ENCODE peak calls at places on chromosomes 4 and X, in six cellular contexts. One of them, this sample, is unnamed.

GRCh38 chr4:142405021-142405991 is 440.8 kb downstream of the INPP4B start:
- DNase-seq in dorsolateral prefrontal cortex: no peak
- DNase-seq in Panc1: no peak
- DNase-seq in left lung: peak
- DNase-seq in epithelial cell of esophagus: peak
- DNase-seq in GM10248: no peak
- DNase-seq in this sample: no peak

GRCh38 chr4:32748498-32748897 is 2028.3 kb downstream of the PCDH7 start:
- DNase-seq in epithelial cell of esophagus: no peak
- DNase-seq in dorsolateral prefrontal cortex: no peak
- DNase-seq in Panc1: no peak
- DNase-seq in left lung: no peak
- DNase-seq in GM10248: no peak
- DNase-seq in this sample: no peak

GRCh38 chrX:40734956-40735317 is 405 bp downstream of the MED14 start:
- DNase-seq in Panc1: no peak
- DNase-seq in epithelial cell of esophagus: peak
- DNase-seq in left lung: peak
- DNase-seq in GM10248: peak
- DNase-seq in dorsolateral prefrontal cortex: no peak
- DNase-seq in this sample: no peak

GRCh38 chrX:132071260-132071659 is 48.2 kb downstream of the STK26 start:
- DNase-seq in GM10248: no peak
- DNase-seq in epithelial cell of esophagus: peak
- DNase-seq in dorsolateral prefrontal cortex: no peak
- DNase-seq in Panc1: no peak
- DNase-seq in left lung: no peak
- DNase-seq in this sample: no peak

GRCh38 chr4:81807927-81808672 is 336.4 kb upstream of the RASGEF1B start:
- DNase-seq in GM10248: no peak
- DNase-seq in epithelial cell of esophagus: peak
- DNase-seq in left lung: peak
- DNase-seq in Panc1: no peak
- DNase-seq in dorsolateral prefrontal cortex: no peak
- DNase-seq in this sample: no peak

GRCh38 chr4:153900426-153900825 is 111.5 kb upstream of the SFRP2 start:
- DNase-seq in epithelial cell of esophagus: no peak
- DNase-seq in dorsolateral prefrontal cortex: no peak
- DNase-seq in left lung: no peak
- DNase-seq in Panc1: no peak
- DNase-seq in GM10248: no peak
- DNase-seq in this sample: no peak

GRCh38 chrX:130523460-130524394 is 121.9 kb downstream of the RBMX2 start:
- DNase-seq in left lung: no peak
- DNase-seq in epithelial cell of esophagus: peak
- DNase-seq in GM10248: no peak
- DNase-seq in dorsolateral prefrontal cortex: peak
- DNase-seq in Panc1: no peak
- DNase-seq in this sample: no peak

GRCh38 chr4:1362521-1362920 is 15.5 kb downstream of the UVSSA start:
- DNase-seq in epithelial cell of esophagus: no peak
- DNase-seq in GM10248: no peak
- DNase-seq in Panc1: no peak
- DNase-seq in dorsolateral prefrontal cortex: no peak
- DNase-seq in left lung: no peak
- DNase-seq in this sample: no peak

GRCh38 chrX:119734897-119735339 is 23.5 kb upstream of the SOWAHD start:
- DNase-seq in dorsolateral prefrontal cortex: peak
- DNase-seq in left lung: peak
- DNase-seq in GM10248: no peak
- DNase-seq in epithelial cell of esophagus: no peak
- DNase-seq in Panc1: no peak
- DNase-seq in this sample: no peak

GRCh38 chrX:104310084-104310483 is 55.4 kb upstream of the ESX1 start:
- DNase-seq in dorsolateral prefrontal cortex: peak
- DNase-seq in left lung: no peak
- DNase-seq in Panc1: peak
- DNase-seq in epithelial cell of esophagus: peak
- DNase-seq in GM10248: no peak
- DNase-seq in this sample: no peak

GRCh38 chrX:65035451-65035779 is 59.2 kb upstream of the ZC4H2 start:
- DNase-seq in dorsolateral prefrontal cortex: peak
- DNase-seq in left lung: no peak
- DNase-seq in Panc1: no peak
- DNase-seq in GM10248: peak
- DNase-seq in epithelial cell of esophagus: no peak
- DNase-seq in this sample: no peak

GRCh38 chr4:99712530-99712929 is 54.9 kb upstream of the C4orf54 start:
- DNase-seq in dorsolateral prefrontal cortex: no peak
- DNase-seq in epithelial cell of esophagus: no peak
- DNase-seq in Panc1: no peak
- DNase-seq in left lung: no peak
- DNase-seq in GM10248: no peak
- DNase-seq in this sample: no peak

GRCh38 chrX:53188763-53189162 is 36.2 kb downstream of the KDM5C start:
- DNase-seq in dorsolateral prefrontal cortex: no peak
- DNase-seq in epithelial cell of esophagus: peak
- DNase-seq in GM10248: no peak
- DNase-seq in Panc1: no peak
- DNase-seq in left lung: no peak
- DNase-seq in this sample: no peak

GRCh38 chr4:243407-243806 is 61.9 kb downstream of the ZNF732 start:
- DNase-seq in dorsolateral prefrontal cortex: no peak
- DNase-seq in epithelial cell of esophagus: no peak
- DNase-seq in GM10248: no peak
- DNase-seq in left lung: no peak
- DNase-seq in Panc1: no peak
- DNase-seq in this sample: no peak

GRCh38 chrX:45309801-45310200 is 109.1 kb upstream of the DIPK2B start:
- DNase-seq in epithelial cell of esophagus: no peak
- DNase-seq in left lung: no peak
- DNase-seq in dorsolateral prefrontal cortex: no peak
- DNase-seq in Panc1: no peak
- DNase-seq in GM10248: no peak
- DNase-seq in this sample: no peak

GRCh38 chr4:140046573-140046972 is 107.4 kb downstream of the MAML3 start:
- DNase-seq in left lung: no peak
- DNase-seq in Panc1: no peak
- DNase-seq in epithelial cell of esophagus: no peak
- DNase-seq in dorsolateral prefrontal cortex: no peak
- DNase-seq in GM10248: no peak
- DNase-seq in this sample: no peak

GRCh38 chr4:15765910-15766703 is 12.0 kb upstream of the CD38 start:
- DNase-seq in left lung: no peak
- DNase-seq in Panc1: no peak
- DNase-seq in GM10248: no peak
- DNase-seq in epithelial cell of esophagus: no peak
- DNase-seq in dorsolateral prefrontal cortex: no peak
- DNase-seq in this sample: no peak

GRCh38 chr4:5126857-5127256 is 75.6 kb downstream of the STK32B start:
- DNase-seq in Panc1: no peak
- DNase-seq in GM10248: no peak
- DNase-seq in dorsolateral prefrontal cortex: no peak
- DNase-seq in epithelial cell of esophagus: no peak
- DNase-seq in left lung: no peak
- DNase-seq in this sample: no peak

GRCh38 chr4:5122114-5122513 is 70.8 kb downstream of the STK32B start:
- DNase-seq in left lung: no peak
- DNase-seq in dorsolateral prefrontal cortex: no peak
- DNase-seq in epithelial cell of esophagus: no peak
- DNase-seq in GM10248: no peak
- DNase-seq in Panc1: no peak
- DNase-seq in this sample: no peak

GRCh38 chr4:5127556-5127955 is 76.3 kb downstream of the STK32B start:
- DNase-seq in epithelial cell of esophagus: no peak
- DNase-seq in Panc1: no peak
- DNase-seq in left lung: no peak
- DNase-seq in GM10248: no peak
- DNase-seq in dorsolateral prefrontal cortex: no peak
- DNase-seq in this sample: no peak

GRCh38 chr4:5125326-5125725 is 74.0 kb downstream of the STK32B start:
- DNase-seq in Panc1: no peak
- DNase-seq in epithelial cell of esophagus: no peak
- DNase-seq in dorsolateral prefrontal cortex: no peak
- DNase-seq in GM10248: no peak
- DNase-seq in left lung: no peak
- DNase-seq in this sample: no peak

GRCh38 chr4:5124876-5125275 is 73.6 kb downstream of the STK32B start:
- DNase-seq in GM10248: no peak
- DNase-seq in dorsolateral prefrontal cortex: no peak
- DNase-seq in left lung: no peak
- DNase-seq in epithelial cell of esophagus: no peak
- DNase-seq in Panc1: no peak
- DNase-seq in this sample: no peak
- TF ChIP-seq CTCF in GM10248: no peak
- TF ChIP-seq CTCF in dorsolateral prefrontal cortex: no peak
- TF ChIP-seq CTCF in left lung: no peak
- TF ChIP-seq CTCF in epithelial cell of esophagus: no peak
- TF ChIP-seq CTCF in Panc1: no peak
- TF ChIP-seq CTCF in this sample: no peak

GRCh38 chr4:24094726-24095125 is 204.9 kb upstream of the PPARGC1A start:
- DNase-seq in GM10248: no peak
- DNase-seq in left lung: no peak
- DNase-seq in epithelial cell of esophagus: no peak
- DNase-seq in Panc1: no peak
- DNase-seq in dorsolateral prefrontal cortex: no peak
- DNase-seq in this sample: no peak
- TF ChIP-seq CTCF in GM10248: no peak
- TF ChIP-seq CTCF in left lung: no peak
- TF ChIP-seq CTCF in epithelial cell of esophagus: no peak
- TF ChIP-seq CTCF in Panc1: no peak
- TF ChIP-seq CTCF in dorsolateral prefrontal cortex: no peak
- TF ChIP-seq CTCF in this sample: no peak

GRCh38 chr4:57044996-57045395 is 65.2 kb downstream of the IGFBP7 start:
- DNase-seq in GM10248: no peak
- DNase-seq in left lung: no peak
- DNase-seq in epithelial cell of esophagus: no peak
- DNase-seq in Panc1: no peak
- DNase-seq in dorsolateral prefrontal cortex: no peak
- DNase-seq in this sample: no peak
- TF ChIP-seq CTCF in GM10248: no peak
- TF ChIP-seq CTCF in left lung: no peak
- TF ChIP-seq CTCF in epithelial cell of esophagus: no peak
- TF ChIP-seq CTCF in Panc1: no peak
- TF ChIP-seq CTCF in dorsolateral prefrontal cortex: no peak
- TF ChIP-seq CTCF in this sample: no peak

DNA sequence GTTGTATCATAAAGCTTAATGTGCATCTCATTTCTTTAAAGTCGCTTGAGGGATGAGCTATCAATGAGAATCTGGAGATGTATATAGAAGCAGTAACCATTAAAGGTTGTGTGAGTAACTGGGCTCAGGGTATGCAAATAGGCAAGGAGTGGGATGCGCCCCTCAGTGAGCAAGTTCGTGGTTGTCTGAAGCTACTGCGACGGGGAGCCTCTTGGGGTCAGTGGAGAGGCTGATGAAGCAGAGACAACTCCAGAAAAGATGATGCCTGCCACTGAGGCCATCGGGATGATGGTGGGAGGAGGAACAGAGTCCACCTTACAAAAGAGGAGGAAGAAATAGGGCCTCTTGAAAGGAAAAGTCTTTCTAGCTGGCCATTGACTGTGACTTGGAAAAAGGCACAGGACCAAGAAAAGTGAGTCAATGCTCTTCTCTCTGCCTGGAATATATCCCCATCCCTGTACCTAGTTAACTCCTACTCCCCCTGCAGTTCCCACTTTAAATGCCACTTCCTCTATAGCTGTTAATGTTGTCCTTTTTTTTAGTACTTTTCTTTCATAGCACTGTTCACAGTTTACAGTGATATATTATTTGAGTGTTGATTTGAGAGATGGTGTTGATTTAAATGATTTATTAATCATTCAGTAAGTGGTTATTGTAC is 51.4 kb upstream of the LSM6 start:
- DNase-seq in left lung: no peak
- DNase-seq in dorsolateral prefrontal cortex: no peak
- DNase-seq in Panc1: no peak
- DNase-seq in GM10248: peak
- DNase-seq in epithelial cell of esophagus: no peak
- DNase-seq in this sample: no peak
- TF ChIP-seq CTCF in left lung: no peak
- TF ChIP-seq CTCF in dorsolateral prefrontal cortex: no peak
- TF ChIP-seq CTCF in Panc1: no peak
- TF ChIP-seq CTCF in GM10248: peak
- TF ChIP-seq CTCF in epithelial cell of esophagus: no peak
- TF ChIP-seq CTCF in this sample: no peak

DNA sequence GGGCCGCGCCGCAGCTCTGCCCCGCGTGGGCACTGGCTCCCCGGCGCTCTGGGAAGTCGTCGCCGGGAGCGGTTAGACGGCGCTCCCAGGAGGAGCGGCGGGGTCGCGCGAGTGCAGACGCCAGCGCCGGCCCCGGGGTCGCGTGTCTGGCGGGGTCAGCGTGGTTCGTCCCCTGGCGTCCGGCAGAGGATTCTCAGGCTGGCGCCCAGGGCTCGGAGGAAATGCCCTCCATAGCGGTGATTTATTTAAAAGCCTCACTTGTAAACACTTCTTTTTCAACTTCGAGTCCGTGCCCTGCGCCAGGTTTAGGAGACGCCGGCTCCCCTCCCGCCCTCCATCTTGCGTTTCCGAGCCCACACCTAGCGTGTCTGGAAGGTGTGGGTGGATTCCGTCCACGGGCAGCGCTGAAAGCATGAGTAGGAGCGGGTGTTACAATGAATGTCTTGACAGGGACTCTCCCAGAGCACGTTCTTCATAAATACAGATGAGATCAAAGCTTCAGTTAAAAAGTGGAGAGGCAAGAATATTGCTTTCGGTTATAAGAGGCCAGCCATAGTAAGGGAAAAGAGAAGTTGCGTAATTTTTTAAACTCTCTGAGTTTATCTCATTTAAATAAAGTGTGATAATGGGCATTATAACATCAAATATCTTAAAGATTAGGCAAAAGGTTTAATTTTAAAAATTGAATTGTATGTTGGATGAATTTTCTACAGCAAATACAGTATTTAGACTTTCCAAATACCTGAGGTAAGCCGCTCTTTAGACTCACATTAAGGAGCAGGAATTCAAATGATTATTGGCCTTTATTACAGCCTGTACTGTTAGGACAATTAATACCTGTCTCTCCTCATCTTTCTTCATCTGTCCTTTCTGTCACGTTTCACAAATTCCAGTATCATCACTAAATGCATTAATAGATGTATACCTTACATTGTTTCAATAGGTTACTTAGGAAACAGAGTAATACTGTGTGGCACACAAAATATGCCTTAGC is 863 bp downstream of the FAM241A start:
- DNase-seq in dorsolateral prefrontal cortex: peak
- DNase-seq in Panc1: no peak
- DNase-seq in epithelial cell of esophagus: peak
- DNase-seq in left lung: peak
- DNase-seq in GM10248: peak
- DNase-seq in this sample: peak
- TF ChIP-seq CTCF in dorsolateral prefrontal cortex: no peak
- TF ChIP-seq CTCF in Panc1: no peak
- TF ChIP-seq CTCF in epithelial cell of esophagus: no peak
- TF ChIP-seq CTCF in left lung: peak
- TF ChIP-seq CTCF in GM10248: no peak
- TF ChIP-seq CTCF in this sample: peak

This sample was measured in type B pancreatic cell.